ENCODE peak calls at places on chromosomes 2 and 18, in eight cellular contexts. N, M, I, O, Q, D, H and E are unnamed samples.

GRCh38 chr2:11127791-11128190 is 27.5 kb upstream of the SLC66A3 start:
- DNase-seq in N (no peak), M (no peak), I (no peak), O (no peak), Q (no peak), D (no peak), H (no peak), E (no peak)

GRCh38 chr2:8174641-8175257 is 507.1 kb upstream of the ID2 start:
- DNase-seq in N (no peak), M (no peak), I (no peak), O (no peak), Q (no peak), D (no peak), H (no peak), E (peak; percentile 59)

GRCh38 chr2:41199320-41199719 is 747.4 kb upstream of the SLC8A1 start:
- DNase-seq in N (no peak), M (no peak), I (no peak), O (no peak), Q (no peak), D (no peak), H (no peak), E (no peak)

GRCh38 chr18:79872423-79872822 is 74.7 kb downstream of the KCNG2 start:
- DNase-seq in N (no peak), M (no peak), I (no peak), O (no peak), Q (peak; percentile 41), D (no peak), H (no peak), E (no peak)

GRCh38 chr2:67772216-67773180 is 290.3 kb downstream of the C1D start:
- DNase-seq in N (no peak), M (no peak), I (no peak), O (no peak), Q (no peak), D (no peak), H (no peak), E (no peak)

GRCh38 chr2:75076088-75076487 is 117.6 kb downstream of the POLE4 start:
- DNase-seq in N (peak; percentile 19), M (no peak), I (no peak), O (no peak), Q (no peak), D (no peak), H (no peak), E (no peak)

GRCh38 chr2:102050854-102051391 is 59.2 kb downstream of the IL1R2 start:
- DNase-seq in N (peak; percentile 76), M (peak; percentile 91), I (peak; percentile 82), O (peak; percentile 84), Q (peak; percentile 89), D (peak; percentile 69), H (no peak), E (no peak)

GRCh38 chr18:62281684-62282083 is 43.4 kb upstream of the TNFRSF11A start:
- DNase-seq in N (no peak), M (no peak), I (peak; percentile 7), O (peak; percentile 31), Q (no peak), D (peak; percentile 72), H (no peak), E (no peak)

GRCh38 chr2:127052068-127052770 is 54.7 kb downstream of the BIN1 start:
- DNase-seq in N (peak; percentile 64), M (peak; percentile 64), I (no peak), O (no peak), Q (no peak), D (no peak), H (no peak), E (no peak)

GRCh38 chr2:42085706-42086487 is 38.1 kb downstream of the PKDCC start:
- DNase-seq in N (no peak), M (no peak), I (no peak), O (no peak), Q (no peak), D (no peak), H (no peak), E (no peak)

GRCh38 chr18:69774831-69775230 is 172.8 kb downstream of the CD226 start:
- DNase-seq in N (no peak), M (no peak), I (peak; percentile 65), O (no peak), Q (no peak), D (no peak), H (no peak), E (no peak)

GRCh38 chr2:178324072-178324471 is 126.9 kb downstream of the PRKRA start:
- DNase-seq in N (peak; percentile 20), M (no peak), I (no peak), O (no peak), Q (no peak), D (no peak), H (no peak), E (no peak)

GRCh38 chr2:158407031-158407430 is 49.5 kb downstream of the CCDC148 start:
- DNase-seq in N (no peak), M (no peak), I (no peak), O (no peak), Q (no peak), D (no peak), H (no peak), E (no peak)

GRCh38 chr2:164903944-164904343 is 51.4 kb downstream of the SLC38A11 start:
- DNase-seq in N (peak; percentile 22), M (no peak), I (no peak), O (no peak), Q (no peak), D (no peak), H (no peak), E (no peak)

GRCh38 chr2:170255971-170256370 is 78.0 kb downstream of the MYO3B start:
- DNase-seq in N (no peak), M (no peak), I (no peak), O (no peak), Q (no peak), D (no peak), H (no peak), E (no peak)

GRCh38 chr2:186543561-186544131 is 46.2 kb upstream of the ITGAV start:
- DNase-seq in N (no peak), M (no peak), I (no peak), O (peak; percentile 90), Q (no peak), D (peak; percentile 60), H (no peak), E (peak; percentile 77)

GRCh38 chr2:231992888-231993287 is 31.4 kb downstream of the DIS3L2 start:
- DNase-seq in N (no peak), M (no peak), I (no peak), O (no peak), Q (no peak), D (no peak), H (no peak), E (no peak)

GRCh38 chr2:96084006-96084857 is 32.1 kb downstream of the ADRA2B start:
- DNase-seq in N (no peak), M (peak; percentile 51), I (no peak), O (no peak), Q (no peak), D (no peak), H (no peak), E (no peak)

GRCh38 chr2:234989183-234989701 is 37.4 kb downstream of the SH3BP4 start:
- DNase-seq in N (peak; percentile 86), M (peak; percentile 88), I (no peak), O (no peak), Q (peak; percentile 92), D (no peak), H (peak; percentile 62), E (no peak)

GRCh38 chr18:10197097-10197496 is 257.3 kb upstream of the APCDD1 start:
- DNase-seq in N (no peak), M (no peak), I (no peak), O (no peak), Q (no peak), D (no peak), H (no peak), E (no peak)

GRCh38 chr2:26649322-26649721 is 8.2 kb upstream of the CIB4 start:
- DNase-seq in N (no peak), M (peak; percentile 19), I (no peak), O (no peak), Q (peak; percentile 49), D (no peak), H (no peak), E (no peak)

GRCh38 chr18:58268849-58269248 is 224.8 kb downstream of the NEDD4L start:
- DNase-seq in N (no peak), M (no peak), I (no peak), O (no peak), Q (no peak), D (no peak), H (no peak), E (peak; percentile 46)

GRCh38 chr2:43518182-43518581 is 77.7 kb downstream of the THADA start:
- DNase-seq in N (no peak), M (no peak), I (no peak), O (no peak), Q (no peak), D (no peak), H (no peak), E (no peak)

GRCh38 chr18:79465392-79465991 is 69.8 kb downstream of the NFATC1 start:
- DNase-seq in N (no peak), M (no peak), I (peak; percentile 81), O (no peak), Q (no peak), D (no peak), H (no peak), E (no peak)

GRCh38 chr18:53698907-53699306 is 525.6 kb downstream of the MBD2 start:
- DNase-seq in N (peak; percentile 62), M (no peak), I (peak; percentile 44), O (no peak), Q (no peak), D (no peak), H (no peak), E (peak; percentile 15)

GRCh38 chr2:112529751-112530150 is 12.5 kb upstream of the POLR1B start:
- DNase-seq in N (peak; percentile 86), M (no peak), I (no peak), O (no peak), Q (no peak), D (no peak), H (no peak), E (no peak)

GRCh38 chr2:182581196-182581935 is 134.7 kb upstream of the DNAJC10 start:
- DNase-seq in N (no peak), M (no peak), I (no peak), O (no peak), Q (no peak), D (no peak), H (no peak), E (no peak)

GRCh38 chr2:133140620-133141019 is 427.6 kb downstream of the NCKAP5 start:
- DNase-seq in N (no peak), M (no peak), I (no peak), O (no peak), Q (no peak), D (no peak), H (no peak), E (no peak)

GRCh38 chr2:152047826-152048476 is 50.9 kb downstream of the CACNB4 start:
- DNase-seq in N (no peak), M (no peak), I (peak; percentile 45), O (no peak), Q (no peak), D (no peak), H (no peak), E (no peak)

GRCh38 chr2:210630904-210631560 is 74.6 kb downstream of the CPS1 start:
- DNase-seq in N (peak; percentile 78), M (no peak), I (no peak), O (no peak), Q (no peak), D (no peak), H (no peak), E (no peak)

GRCh38 chr2:3307901-3308300 is 69.7 kb downstream of the EIPR1 start:
- DNase-seq in N (no peak), M (no peak), I (no peak), O (no peak), Q (no peak), D (no peak), H (no peak), E (no peak)

GRCh38 chr2:135078417-135078816 is 26.3 kb downstream of the RAB3GAP1 start:
- DNase-seq in N (no peak), M (no peak), I (no peak), O (no peak), Q (no peak), D (no peak), H (no peak), E (no peak)

GRCh38 chr2:17709897-17710296 is 43.7 kb downstream of the SMC6 start:
- DNase-seq in N (no peak), M (no peak), I (no peak), O (no peak), Q (no peak), D (no peak), H (no peak), E (no peak)

GRCh38 chr18:25177631-25178030 is 174.3 kb downstream of the ZNF521 start:
- DNase-seq in N (no peak), M (no peak), I (no peak), O (no peak), Q (no peak), D (no peak), H (no peak), E (no peak)